ENCODE peak calls at places on chromosomes 16 and 17, in eight cellular contexts. C is tibial nerve; D is BE2C; U is adrenal gland; Q is CD8-positive, alpha-beta T cell; K is lower lobe of right lung; V is sigmoid colon; I is mammary epithelial cell. G is an unnamed sample. For H3K36me3, the result is how much of the 10 kb centered on the place peaks cover.

GRCh38 chr16:65343556-65343955 is 221.7 kb upstream of the CDH11 start:
- DNase-seq in C (no peak), D (no peak), U (no peak), Q (no peak), K (no peak), V (no peak), I (no peak), G (no peak)

GRCh38 chr17:64732336-64733006 is 70.4 kb upstream of the SMURF2 start:
- DNase-seq in C (peak), D (no peak), U (peak), Q (no peak), K (no peak), V (no peak), I (no peak), G (no peak)

GRCh38 chr16:69709456-69710084 is 16.8 kb downstream of the NQO1 start:
- DNase-seq in C (peak), D (no peak), U (peak), Q (no peak), K (no peak), V (no peak), I (peak), G (no peak)

GRCh38 chr16:84527486-84528269 is 23.2 kb upstream of the MEAK7 start:
- DNase-seq in C (no peak), D (no peak), U (peak), Q (no peak), K (peak), V (no peak), I (no peak), G (no peak)

GRCh38 chr17:62966426-62967110 is 533 bp downstream of the TANC2 start:
- DNase-seq in C (peak), D (peak), U (no peak), Q (peak), K (peak), V (no peak), I (peak), G (peak)

GRCh38 chr17:28270055-28270454 is 48.9 kb upstream of the TMEM97 start:
- DNase-seq in C (no peak), D (no peak), U (no peak), Q (no peak), K (no peak), V (no peak), I (no peak), G (no peak)

GRCh38 chr16:17271687-17272086 is 199.1 kb downstream of the XYLT1 start:
- DNase-seq in C (peak), D (peak), U (peak), Q (no peak), K (no peak), V (no peak), I (no peak), G (no peak)

GRCh38 chr16:57092786-57093301 is 461 bp downstream of the CPNE2 start:
- DNase-seq in C (no peak), D (peak), U (no peak), Q (peak), K (peak), V (no peak), I (no peak), G (peak)

GRCh38 chr16:50531901-50532300 is 16.3 kb upstream of the NKD1 start:
- DNase-seq in C (no peak), D (no peak), U (peak), Q (no peak), K (no peak), V (no peak), I (no peak), G (no peak)

GRCh38 chr16:30997000-30997886 is 12.2 kb downstream of the HSD3B7 start:
- DNase-seq in C (peak), D (peak), U (peak), Q (peak), K (peak), V (peak), I (peak), G (peak)

GRCh38 chr17:39239640-39240314 is 14.0 kb upstream of the STAC2 start:
- DNase-seq in C (no peak), D (peak), U (peak), Q (peak), K (peak), V (peak), I (peak), G (peak)

GRCh38 chr17:81518113-81518784 is 5.7 kb upstream of the ACTG1 start:
- DNase-seq in C (no peak), D (no peak), U (no peak), Q (no peak), K (no peak), V (no peak), I (no peak), G (no peak)

GRCh38 chr17:47735536-47736011 is 2.5 kb downstream of the TBX21 start:
- DNase-seq in C (no peak), D (no peak), U (no peak), Q (no peak), K (no peak), V (peak), I (no peak), G (peak)

GRCh38 chr16:64092284-64092683 is 1029.6 kb downstream of the CDH11 start:
- DNase-seq in C (no peak), D (no peak), U (no peak), Q (no peak), K (no peak), V (no peak), I (peak), G (no peak)

GRCh38 chr17:15498107-15498506 is 30.7 kb upstream of the CDRT4 start:
- DNase-seq in C (no peak), D (peak), U (no peak), Q (no peak), K (no peak), V (no peak), I (no peak), G (no peak)

GRCh38 chr16:80150978-80151705 is 389.7 kb upstream of the DYNLRB2 start:
- DNase-seq in C (no peak), D (no peak), U (no peak), Q (no peak), K (no peak), V (no peak), I (no peak), G (no peak)

GRCh38 chr17:75755205-75755901 is 9.6 kb downstream of the GALK1 start:
- DNase-seq in C (no peak), D (peak), U (no peak), Q (no peak), K (no peak), V (no peak), I (peak), G (no peak)

GRCh38 chr17:72618018-72618509 is 474.4 kb downstream of the SLC39A11 start:
- DNase-seq in C (no peak), D (peak), U (no peak), Q (peak), K (peak), V (no peak), I (no peak), G (no peak)

GRCh38 chr17:19487009-19487600 is 46.5 kb upstream of the SLC47A1 start:
- DNase-seq in C (no peak), D (no peak), U (no peak), Q (no peak), K (no peak), V (peak), I (no peak), G (peak)

GRCh38 chr16:80691111-80691761 is 113.2 kb downstream of the CDYL2 start:
- DNase-seq in C (no peak), D (no peak), U (no peak), Q (no peak), K (no peak), V (no peak), I (no peak), G (no peak)

GRCh38 chr16:62870554-62870953 is 834.3 kb upstream of the CDH8 start:
- DNase-seq in C (no peak), D (no peak), U (no peak), Q (no peak), K (no peak), V (no peak), I (no peak), G (no peak)

GRCh38 chr16:5071681-5072333 is at the start of gene ALG1:
- DNase-seq in C (peak), D (peak), U (peak), Q (peak), K (peak), V (peak), I (peak), G (peak)

GRCh38 chr17:54839022-54839806 is 61.4 kb upstream of the TOM1L1 start:
- DNase-seq in C (no peak), D (no peak), U (no peak), Q (no peak), K (no peak), V (no peak), I (no peak), G (no peak)

GRCh38 chr17:16919663-16920627 is 52.0 kb downstream of the TNFRSF13B start:
- DNase-seq in C (no peak), D (no peak), U (peak), Q (no peak), K (peak), V (no peak), I (no peak), G (peak)

GRCh38 chr16:84774810-84775209 is 45.0 kb upstream of the CRISPLD2 start:
- DNase-seq in C (peak), D (no peak), U (no peak), Q (no peak), K (no peak), V (peak), I (peak), G (no peak)

GRCh38 chr16:9578459-9578858 is 487.0 kb downstream of the HAPSTR1 start:
- DNase-seq in C (no peak), D (no peak), U (no peak), Q (no peak), K (no peak), V (no peak), I (peak), G (no peak)

GRCh38 chr17:28717578-28718316 is at the start of gene RAB34:
- DNase-seq in C (peak), D (no peak), U (peak), Q (no peak), K (peak), V (peak), I (peak), G (peak)

GRCh38 chr16:53504161-53504663 is 1.2 kb upstream of the AKTIP start:
- DNase-seq in C (peak), D (peak), U (peak), Q (peak), K (peak), V (peak), I (peak), G (peak)

GRCh38 chr16:86224126-86224525 is 286.2 kb upstream of the FOXF1 start:
- DNase-seq in C (no peak), D (no peak), U (no peak), Q (no peak), K (no peak), V (peak), I (no peak), G (no peak)
- TF ChIP-seq CTCF in C (no peak), D (no peak), U (no peak), Q (no peak), K (no peak), V (no peak), I (no peak), G (no peak)

DNA sequence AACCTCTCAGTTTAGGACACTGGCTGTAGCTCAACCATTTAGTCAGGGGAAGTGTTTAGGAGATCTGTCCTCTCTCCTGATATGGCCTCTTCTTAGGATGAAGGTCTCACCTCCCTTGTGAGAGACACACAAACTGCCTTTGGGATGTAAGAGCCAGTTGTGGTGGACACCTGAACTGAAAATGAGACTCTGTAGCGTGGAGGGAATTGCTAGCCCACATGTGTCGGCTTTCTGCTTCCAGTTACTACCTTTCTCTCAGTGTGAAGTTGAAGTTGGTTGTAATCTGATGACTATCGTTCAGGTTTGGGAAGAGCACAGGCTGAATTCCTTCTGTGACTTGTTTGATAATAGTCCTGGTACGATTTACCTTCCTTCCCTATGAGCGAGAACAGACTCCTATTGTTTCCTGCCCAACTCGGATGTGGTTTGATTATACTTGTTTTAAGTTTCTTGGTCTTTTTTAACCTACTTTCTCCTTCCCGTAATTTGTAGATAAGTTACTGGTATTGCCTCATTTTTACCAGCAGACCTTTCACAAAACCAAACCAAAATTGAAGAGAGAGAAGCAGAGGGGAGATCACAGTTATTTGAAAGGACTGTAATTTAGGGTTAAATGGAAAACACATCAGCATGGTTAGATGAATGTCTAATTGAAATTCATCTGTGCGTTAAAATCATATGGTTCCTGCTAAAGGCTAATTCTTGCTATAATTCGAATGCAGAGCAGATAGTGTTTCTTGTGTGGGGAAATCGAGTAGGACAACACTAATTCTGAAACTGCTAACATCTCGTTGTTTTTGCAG is 43.2 kb downstream of the CLEC16A start:
- DNase-seq in C (no peak), D (no peak), U (no peak), Q (no peak), K (no peak), V (no peak), I (peak), G (no peak)
- H3K36me3 ChIP-seq in C (under half), D (under half), U (under half), Q (under half), K (half or more), V (under half), I (under half), G (under half)

GRCh38 chr17:44775136-44775837 is 16.5 kb downstream of the ADAM11 start:
- DNase-seq in C (no peak), D (peak), U (peak), Q (peak), K (peak), V (peak), I (peak), G (no peak)
- TF ChIP-seq CTCF in C (no peak), D (no peak), U (no peak), Q (peak), K (peak), V (no peak), I (no peak), G (peak)

GRCh38 chr17:83067071-83067717 is 12.2 kb upstream of the METRNL start:
- DNase-seq in C (no peak), D (peak), U (peak), Q (no peak), K (peak), V (peak), I (no peak), G (peak)

GRCh38 chr17:83067718-83068261 is 11.6 kb upstream of the METRNL start:
- DNase-seq in C (no peak), D (peak), U (no peak), Q (no peak), K (no peak), V (peak), I (no peak), G (peak)

GRCh38 chr17:83064021-83064731 is 15.2 kb upstream of the METRNL start:
- DNase-seq in C (no peak), D (peak), U (peak), Q (no peak), K (peak), V (peak), I (no peak), G (peak)

GRCh38 chr17:83064732-83065659 is 14.4 kb upstream of the METRNL start:
- DNase-seq in C (no peak), D (peak), U (peak), Q (no peak), K (peak), V (peak), I (no peak), G (peak)

GRCh38 chr17:83065660-83066542 is 13.5 kb upstream of the METRNL start:
- DNase-seq in C (no peak), D (peak), U (peak), Q (no peak), K (peak), V (peak), I (no peak), G (peak)
- H3K36me3 ChIP-seq in C (under half), D (under half), U (under half), Q (under half), K (under half), V (under half), I (under half), G (under half)

GRCh38 chr16:14668556-14669223 is 25.4 kb downstream of the PLA2G10 start:
- DNase-seq in C (no peak), D (no peak), U (no peak), Q (no peak), K (no peak), V (no peak), I (no peak), G (no peak)

GRCh38 chr16:14667347-14668266 is 26.5 kb downstream of the PLA2G10 start:
- DNase-seq in C (no peak), D (no peak), U (no peak), Q (no peak), K (peak), V (no peak), I (no peak), G (peak)

GRCh38 chr16:14672403-14672971 is 21.6 kb downstream of the PLA2G10 start:
- DNase-seq in C (no peak), D (no peak), U (no peak), Q (no peak), K (peak), V (no peak), I (no peak), G (peak)

GRCh38 chr16:14669776-14670175 is 24.3 kb downstream of the PLA2G10 start:
- DNase-seq in C (no peak), D (no peak), U (no peak), Q (no peak), K (peak), V (no peak), I (no peak), G (peak)
- TF ChIP-seq CTCF in C (no peak), D (no peak), U (no peak), Q (no peak), K (no peak), V (no peak), I (no peak), G (no peak)

GRCh38 chr16:16196099-16196498 is 27.2 kb downstream of the ABCC6 start:
- DNase-seq in C (no peak), D (no peak), U (no peak), Q (no peak), K (no peak), V (no peak), I (no peak), G (no peak)

GRCh38 chr16:16190546-16190945 is 32.7 kb downstream of the ABCC6 start:
- DNase-seq in C (no peak), D (no peak), U (no peak), Q (no peak), K (no peak), V (no peak), I (no peak), G (no peak)

GRCh38 chr16:16188827-16189226 is 34.5 kb downstream of the ABCC6 start:
- DNase-seq in C (no peak), D (no peak), U (no peak), Q (no peak), K (no peak), V (no peak), I (no peak), G (no peak)

GRCh38 chr16:16189842-16190241 is 33.5 kb downstream of the ABCC6 start:
- DNase-seq in C (no peak), D (no peak), U (no peak), Q (no peak), K (no peak), V (no peak), I (no peak), G (no peak)

DNA sequence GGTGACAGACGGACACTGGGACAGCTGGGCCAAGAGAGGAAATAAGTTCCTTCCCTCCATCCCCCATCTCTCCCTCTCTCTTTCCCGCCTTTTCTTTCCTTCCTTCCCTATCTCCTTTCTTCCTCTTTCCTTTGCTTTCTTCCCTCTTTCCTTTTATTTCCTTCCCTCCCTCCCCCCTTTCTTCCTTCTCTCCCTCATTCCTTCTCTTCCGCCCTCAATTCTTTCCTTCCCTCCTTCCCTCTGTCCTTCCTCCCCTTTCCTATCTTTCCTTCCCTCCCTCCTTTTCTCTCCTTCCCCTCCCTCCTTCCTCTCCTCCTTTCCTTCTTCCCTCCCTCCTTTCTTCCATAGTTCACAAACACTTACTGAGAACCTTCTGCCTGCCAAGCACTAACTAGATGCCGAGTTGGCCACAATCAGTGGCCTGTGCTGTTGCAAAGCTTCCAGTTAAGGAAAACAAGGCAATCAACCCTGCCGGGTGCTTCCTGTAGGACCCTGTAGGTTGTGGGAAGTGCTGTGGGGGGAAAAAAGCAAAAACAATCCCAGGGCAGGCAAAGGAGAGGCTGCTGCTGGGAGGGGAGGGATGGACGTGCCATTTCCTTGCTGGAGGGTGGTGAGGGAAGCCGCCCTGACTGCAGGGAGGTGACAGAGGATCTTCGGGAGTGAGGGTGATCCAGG is 31.7 kb downstream of the ABCC6 start:
- DNase-seq in C (no peak), D (no peak), U (no peak), Q (no peak), K (no peak), V (no peak), I (no peak), G (no peak)
- H3K36me3 ChIP-seq in C (under half), D (under half), U (under half), Q (under half), K (under half), V (under half), I (under half), G (under half)

DNA sequence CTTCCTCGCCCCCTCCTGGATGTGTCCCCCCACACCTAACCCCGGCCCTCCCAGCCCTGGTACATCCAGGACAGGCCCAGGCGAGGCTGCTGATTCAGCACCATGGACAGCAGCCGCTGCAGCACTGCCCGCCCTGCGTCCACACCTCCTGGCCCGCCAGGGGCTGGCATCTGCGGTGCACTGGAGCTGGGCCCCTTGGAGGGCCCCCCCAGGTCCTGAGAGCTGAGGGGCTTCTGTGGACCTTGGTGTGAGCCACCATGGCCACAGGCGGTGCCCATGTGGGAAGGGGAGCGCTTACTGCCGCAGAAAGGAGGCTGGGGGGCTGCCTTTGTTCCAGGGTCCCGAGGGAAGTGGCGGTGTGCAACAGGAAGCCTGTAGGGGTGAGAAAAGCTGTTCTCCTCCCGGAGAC is 35.9 kb downstream of the CACNA1H start:
- DNase-seq in C (peak), D (no peak), U (peak), Q (peak), K (peak), V (peak), I (peak), G (peak)
- TF ChIP-seq CTCF in C (no peak), D (no peak), U (no peak), Q (no peak), K (no peak), V (peak), I (no peak), G (no peak)

GRCh38 chr16:23670137-23670776 is 8.4 kb upstream of the PLK1 start:
- DNase-seq in C (no peak), D (no peak), U (no peak), Q (no peak), K (no peak), V (no peak), I (peak), G (no peak)
- H3K36me3 ChIP-seq in C (under half), D (under half), U (under half), Q (under half), K (half or more), V (under half), I (under half), G (half or more)

GRCh38 chr17:27038676-27039075 is 255.2 kb upstream of the WSB1 start:
- DNase-seq in C (no peak), D (peak), U (no peak), Q (no peak), K (no peak), V (no peak), I (no peak), G (no peak)
- TF ChIP-seq CTCF in C (no peak), D (no peak), U (no peak), Q (no peak), K (no peak), V (no peak), I (no peak), G (no peak)

G was measured in upper lobe of right lung.